ENCODE peak calls at places on chromosomes 16 and 17, in seven cellular contexts. I is heart right ventricle; Y is OCI-LY7; F is CD8-positive, alpha-beta T cell; P is body of pancreas; S is A549; O is heart left ventricle. K is an unnamed sample.

GRCh38 chr17:19579867-19580565 is 46.4 kb downstream of the SLC47A1 start:
- DNase-seq in I (peak; percentile 17), Y (no peak), F (no peak), P (peak; percentile 12), S (no peak), O (no peak), K (no peak)

GRCh38 chr16:9906218-9906617 is 276.0 kb downstream of the GRIN2A start:
- DNase-seq in I (no peak), Y (no peak), F (no peak), P (no peak), S (no peak), O (no peak), K (no peak)

GRCh38 chr16:4487955-4488481 is 11.8 kb downstream of the HMOX2 start:
- DNase-seq in I (no peak), Y (no peak), F (no peak), P (peak; percentile 38), S (no peak), O (no peak), K (no peak)

GRCh38 chr16:3954411-3954921 is 74.0 kb upstream of the CREBBP start:
- DNase-seq in I (no peak), Y (no peak), F (no peak), P (no peak), S (no peak), O (no peak), K (peak; percentile 69)

GRCh38 chr16:1770328-1771071 is 843 bp downstream of the NME3 start:
- DNase-seq in I (peak; percentile 75), Y (peak; percentile 18), F (peak; percentile 43), P (peak; percentile 84), S (no peak), O (peak; percentile 71), K (peak; percentile 83)

GRCh38 chr17:11028349-11028748 is 190.5 kb upstream of the PIRT start:
- DNase-seq in I (no peak), Y (no peak), F (no peak), P (no peak), S (no peak), O (no peak), K (no peak)

GRCh38 chr16:69114346-69114975 is 9.0 kb downstream of the HAS3 start:
- DNase-seq in I (no peak), Y (no peak), F (no peak), P (no peak), S (no peak), O (no peak), K (no peak)

GRCh38 chr17:70076189-70076588 is 1.2 kb downstream of the KCNJ16 start:
- DNase-seq in I (no peak), Y (no peak), F (no peak), P (no peak), S (no peak), O (no peak), K (no peak)

GRCh38 chr17:11969565-11969964 is 27.7 kb downstream of the ZNF18 start:
- DNase-seq in I (no peak), Y (no peak), F (no peak), P (no peak), S (no peak), O (no peak), K (no peak)

GRCh38 chr17:82320956-82321927 is 3.8 kb upstream of the CD7 start:
- DNase-seq in I (peak; percentile 56), Y (peak; percentile 58), F (peak; percentile 72), P (peak; percentile 51), S (peak; percentile 66), O (no peak), K (no peak)

GRCh38 chr16:749010-749409 is 8.2 kb upstream of the CIAO3 start:
- DNase-seq in I (no peak), Y (no peak), F (no peak), P (no peak), S (no peak), O (no peak), K (no peak)

GRCh38 chr16:74954763-74955162 is 30.2 kb downstream of the WDR59 start:
- DNase-seq in I (no peak), Y (no peak), F (no peak), P (no peak), S (no peak), O (no peak), K (no peak)

GRCh38 chr16:50001144-50001543 is 23.9 kb upstream of the CNEP1R1 start:
- DNase-seq in I (no peak), Y (no peak), F (no peak), P (no peak), S (no peak), O (no peak), K (no peak)

GRCh38 chr17:50274945-50275221 is 617 bp downstream of the TMEM92 start:
- DNase-seq in I (no peak), Y (no peak), F (no peak), P (no peak), S (no peak), O (no peak), K (no peak)

GRCh38 chr17:68462381-68463210 is 5.3 kb upstream of the WIPI1 start:
- DNase-seq in I (peak; percentile 65), Y (peak; percentile 97), F (peak; percentile 69), P (peak; percentile 78), S (peak; percentile 84), O (peak; percentile 69), K (peak; percentile 81)

GRCh38 chr17:50046667-50047066 is 9.2 kb upstream of the ITGA3 start:
- DNase-seq in I (no peak), Y (no peak), F (no peak), P (no peak), S (no peak), O (no peak), K (no peak)

GRCh38 chr16:47817048-47817447 is 338.7 kb downstream of the ABCC12 start:
- DNase-seq in I (no peak), Y (no peak), F (no peak), P (no peak), S (no peak), O (no peak), K (no peak)

GRCh38 chr16:22789281-22789945 is 24.5 kb upstream of the HS3ST2 start:
- DNase-seq in I (no peak), Y (no peak), F (no peak), P (no peak), S (no peak), O (no peak), K (no peak)

GRCh38 chr16:84557504-84557903 is 53.0 kb upstream of the MEAK7 start:
- DNase-seq in I (no peak), Y (no peak), F (no peak), P (no peak), S (no peak), O (no peak), K (no peak)

GRCh38 chr17:27236710-27237315 is 57.1 kb upstream of the WSB1 start:
- DNase-seq in I (no peak), Y (peak; percentile 72), F (peak; percentile 83), P (peak; percentile 91), S (peak; percentile 79), O (peak; percentile 62), K (peak; percentile 94)

GRCh38 chr16:88380619-88381018 is 2.1 kb upstream of the ZNF469 start:
- DNase-seq in I (no peak), Y (no peak), F (no peak), P (no peak), S (no peak), O (no peak), K (no peak)

GRCh38 chr17:44044092-44044491 is 22.4 kb downstream of the LSM12 start:
- DNase-seq in I (no peak), Y (no peak), F (no peak), P (no peak), S (no peak), O (no peak), K (no peak)

GRCh38 chr16:81140930-81141780 is 45.0 kb upstream of the GCSH start:
- DNase-seq in I (no peak), Y (peak; percentile 18), F (no peak), P (no peak), S (no peak), O (no peak), K (no peak)

GRCh38 chr17:40501499-40501911 is at the start of gene TNS4:
- DNase-seq in I (no peak), Y (no peak), F (no peak), P (no peak), S (no peak), O (no peak), K (no peak)
- H3K4me1 ChIP-seq in I (peaks cover 10% of the 10 kb centered on the region), Y (no peaks in the 10 kb centered on the region), F (no peaks in the 10 kb centered on the region), P (peaks cover 12% of the 10 kb centered on the region), S (peaks cover 57% of the 10 kb centered on the region), O (peaks cover 14% of the 10 kb centered on the region), K (peaks cover 20% of the 10 kb centered on the region)

GRCh38 chr17:42027540-42027889 is 7.6 kb downstream of the NKIRAS2 start:
- DNase-seq in I (no peak), Y (no peak), F (no peak), P (no peak), S (no peak), O (no peak), K (no peak)

GRCh38 chr17:42028791-42029127 is 8.9 kb downstream of the NKIRAS2 start:
- DNase-seq in I (no peak), Y (no peak), F (no peak), P (no peak), S (no peak), O (no peak), K (no peak)

GRCh38 chr17:42026821-42027539 is 7.1 kb downstream of the NKIRAS2 start:
- DNase-seq in I (no peak), Y (no peak), F (no peak), P (no peak), S (no peak), O (no peak), K (no peak)

GRCh38 chr17:42025191-42025579 is 5.3 kb downstream of the NKIRAS2 start:
- DNase-seq in I (no peak), Y (no peak), F (no peak), P (no peak), S (no peak), O (no peak), K (no peak)

GRCh38 chr17:42027961-42028790 is 8.3 kb downstream of the NKIRAS2 start:
- DNase-seq in I (no peak), Y (no peak), F (no peak), P (peak; percentile 45), S (peak; percentile 70), O (no peak), K (no peak)
- TF ChIP-seq CTCF in I (no peak), Y (peak; percentile 54), F (no peak), P (no peak), S (peak; percentile 43), O (no peak), K (no peak)

GRCh38 chr16:31491778-31492418 is 9.0 kb downstream of the SLC5A2 start:
- DNase-seq in I (no peak), Y (no peak), F (no peak), P (no peak), S (no peak), O (no peak), K (no peak)
- H3K4me1 ChIP-seq in I (peaks cover 9% of the 10 kb centered on the region), Y (peaks cover 4% of the 10 kb centered on the region), F (peaks cover 9% of the 10 kb centered on the region), P (peaks cover 23% of the 10 kb centered on the region), S (peaks cover 7% of the 10 kb centered on the region), O (peaks cover 18% of the 10 kb centered on the region), K (peaks cover 10% of the 10 kb centered on the region)

DNA sequence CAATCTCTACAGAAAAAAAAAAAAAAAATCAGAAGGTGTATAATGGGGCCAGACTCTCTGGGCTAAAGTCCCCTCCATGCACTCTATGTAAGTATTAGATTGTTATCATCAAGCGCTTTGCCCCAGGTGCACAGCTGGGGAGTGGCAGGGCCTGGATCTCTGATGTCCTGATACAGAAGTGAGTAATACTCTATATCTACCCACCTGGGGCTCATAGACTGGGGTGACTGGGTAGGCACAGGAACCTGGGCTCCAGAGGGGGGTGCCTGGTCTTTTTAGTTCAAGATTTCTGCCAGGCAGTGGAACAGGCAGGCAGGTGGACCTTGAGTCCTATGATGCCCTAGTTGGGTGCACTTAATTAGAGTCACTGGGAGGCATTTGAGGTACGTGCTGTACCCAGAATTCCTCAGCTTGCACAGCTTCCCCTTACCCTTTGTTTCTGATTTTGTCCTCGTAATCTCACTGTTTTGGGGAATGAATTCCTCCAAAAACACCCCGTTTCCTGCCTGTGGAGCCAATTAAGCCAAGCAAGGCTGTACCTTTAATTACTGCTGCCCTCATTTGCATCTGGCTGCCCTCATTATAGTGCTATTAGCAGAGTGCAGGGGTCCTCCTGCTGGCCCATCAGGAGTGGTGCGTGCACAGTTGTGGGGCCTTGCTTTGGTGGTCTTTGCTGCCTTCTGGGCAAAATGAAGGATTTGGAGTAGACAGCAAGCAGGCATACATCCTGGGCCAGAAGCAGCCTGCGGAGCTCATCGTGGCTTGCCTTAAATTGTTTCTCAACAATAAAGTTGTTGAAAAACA is 239.0 kb downstream of the SNX29 start:
- DNase-seq in I (no peak), Y (peak; percentile 59), F (no peak), P (no peak), S (no peak), O (no peak), K (no peak)
- TF ChIP-seq CTCF in I (peak; percentile 44), Y (peak; percentile 77), F (no peak), P (no peak), S (no peak), O (peak; percentile 15), K (no peak)